ENCODE peak calls at places on chromosomes 6 and 20, in five cellular contexts. N, G, Z, T and E are unnamed samples.

GRCh38 chr20:33687370-33687915 is 1.3 kb upstream of the E2F1 start:
- DNase-seq in G (no peak), N (no peak), T (no peak), Z (no peak), E (no peak)

GRCh38 chr6:147738516-147739187 is 230.2 kb downstream of the SAMD5 start:
- DNase-seq in Z (no peak), N (no peak), T (no peak), G (no peak), E (no peak)

GRCh38 chr6:168286116-168286515 is 33.5 kb downstream of the DACT2 start:
- DNase-seq in Z (no peak), G (no peak), T (no peak), N (no peak), E (no peak)

GRCh38 chr20:63946986-63947637 is 9.1 kb downstream of the UCKL1 start:
- DNase-seq in G (no peak), T (no peak), N (no peak), Z (no peak), E (no peak)

GRCh38 chr6:13278184-13278583 is 50.2 kb downstream of the TBC1D7 start:
- DNase-seq in T (no peak), N (no peak), G (no peak), Z (no peak), E (no peak)

GRCh38 chr6:31007694-31008093 is 2.6 kb upstream of the MUC22 start:
- DNase-seq in Z (peak), T (peak), G (no peak), N (peak), E (peak)

GRCh38 chr6:106749611-106750010 is 120.2 kb downstream of the QRSL1 start:
- DNase-seq in N (peak), T (no peak), Z (peak), G (no peak), E (no peak)

GRCh38 chr20:12203399-12203798 is 285.7 kb downstream of the BTBD3 start:
- DNase-seq in N (no peak), G (no peak), T (no peak), Z (no peak), E (no peak)

GRCh38 chr6:129200151-129200550 is 317.2 kb downstream of the LAMA2 start:
- DNase-seq in N (no peak), G (no peak), T (no peak), Z (no peak), E (no peak)

GRCh38 chr6:37636112-37636511 is 61.6 kb downstream of the MDGA1 start:
- DNase-seq in Z (no peak), G (no peak), N (no peak), T (no peak), E (no peak)